ENCODE peak calls at places on chromosomes 16 and 17, in four cellular contexts. G is hepatic stellate cell, J is sigmoid colon, E is HCT116. F is an unnamed sample.

GRCh38 chr17:57880086-57880456 is 30.2 kb upstream of the MRPS23 start:
- DNase-seq in J (no peak), E (no peak), G (no peak), F (no peak)

GRCh38 chr17:39069114-39069756 is 82.2 kb downstream of the PLXDC1 start:
- DNase-seq in E (no peak), J (no peak), G (peak; percentile 80), F (no peak)

GRCh38 chr16:117381-118365 is 20.8 kb downstream of the NPRL3 start:
- DNase-seq in E (peak; percentile 23), J (no peak), G (peak; percentile 74), F (peak; percentile 68)

GRCh38 chr16:65829076-65829475 is 537.4 kb upstream of the CDH5 start:
- DNase-seq in J (no peak), E (no peak), G (no peak), F (no peak)

GRCh38 chr17:37234106-37234505 is 141.7 kb upstream of the C17orf78 start:
- DNase-seq in E (no peak), J (no peak), G (no peak), F (no peak)

GRCh38 chr17:65131946-65132345 is 5.2 kb upstream of the RGS9 start:
- DNase-seq in J (no peak), E (no peak), G (peak; percentile 81), F (no peak)

GRCh38 chr16:4917117-4917516 is 19.8 kb downstream of the PPL start:
- DNase-seq in G (peak; percentile 37), J (no peak), E (no peak), F (no peak)

GRCh38 chr16:68289202-68289601 is 21.5 kb downstream of the SLC7A6OS start:
- DNase-seq in G (no peak), J (no peak), E (no peak), F (no peak)

GRCh38 chr17:65156185-65156834 is 19.1 kb downstream of the RGS9 start:
- DNase-seq in J (no peak), G (no peak), E (no peak), F (no peak)

GRCh38 chr16:89696598-89697128 is 4.8 kb downstream of the SPATA2L start:
- DNase-seq in G (no peak), E (no peak), J (no peak), F (no peak)

GRCh38 chr17:74744714-74745547 is 3.5 kb upstream of the NHERF1 start:
- DNase-seq in E (peak; percentile 64), J (peak; percentile 90), G (peak; percentile 84), F (peak; percentile 81)

GRCh38 chr17:74295625-74296547 is 21.9 kb downstream of the DNAI2 start:
- DNase-seq in G (no peak), J (no peak), E (no peak), F (no peak)

GRCh38 chr16:4200000-4200780 is 41.7 kb downstream of the SRL start:
- DNase-seq in G (peak; percentile 84), J (peak; percentile 85), E (peak; percentile 31), F (no peak)

GRCh38 chr16:3058173-3059030 is 7.0 kb upstream of the IL32 start:
- DNase-seq in G (no peak), E (peak; percentile 35), J (peak; percentile 71), F (peak; percentile 46)

GRCh38 chr17:49861150-49861884 is 13.4 kb upstream of the TAC4 start:
- DNase-seq in J (no peak), E (no peak), G (peak; percentile 80), F (peak; percentile 55)

GRCh38 chr17:77476920-77477805 is 336.4 kb downstream of the SEC14L1 start:
- DNase-seq in G (peak; percentile 98), J (peak; percentile 97), E (no peak), F (no peak)

GRCh38 chr17:29176500-29177351 is 3.5 kb downstream of the MYO18A start:
- DNase-seq in J (peak; percentile 84), G (peak; percentile 79), E (no peak), F (peak; percentile 36)

GRCh38 chr16:50996166-50996565 is 154.9 kb downstream of the SALL1 start:
- DNase-seq in J (no peak), G (no peak), E (no peak), F (no peak)

GRCh38 chr16:30802971-30803370 is 16.0 kb upstream of the ZNF629 start:
- DNase-seq in E (no peak), G (no peak), J (no peak), F (no peak)

GRCh38 chr16:65524997-65525396 is 403.1 kb upstream of the CDH11 start:
- DNase-seq in G (peak; percentile 16), E (no peak), J (no peak), F (no peak)

GRCh38 chr17:52357855-52358254 is 199.3 kb upstream of the CA10 start:
- DNase-seq in J (no peak), E (no peak), G (no peak), F (no peak)

GRCh38 chr17:44878627-44879221 is 20.5 kb downstream of the EFTUD2 start:
- DNase-seq in E (peak; percentile 6), G (peak; percentile 43), J (no peak), F (no peak)